ENCODE peak calls at places on chromosomes 12 and 14, in five cellular contexts. U is SW 1271, T is GM23338, Y is chondrocyte, N is GM12865. P is an unnamed sample.

GRCh38 chr14:30709201-30709600 is 87.1 kb downstream of the SCFD1 start:
- DNase-seq in U (no peak), T (no peak), Y (no peak), N (no peak), P (no peak)

GRCh38 chr14:92984082-92984788 is 61.3 kb downstream of the CHGA start:
- DNase-seq in U (no peak), T (no peak), Y (peak; percentile 21), N (peak; percentile 31), P (no peak)

GRCh38 chr14:75224561-75224960 is 48.1 kb upstream of the TMED10 start:
- DNase-seq in U (no peak), T (no peak), Y (no peak), N (no peak), P (no peak)

GRCh38 chr12:100356646-100357223 is at the start of gene SLC17A8:
- DNase-seq in U (no peak), T (peak; percentile 77), Y (no peak), N (no peak), P (no peak)

GRCh38 chr12:1367731-1368285 is 226.6 kb downstream of the FBXL14 start:
- DNase-seq in U (no peak), T (no peak), Y (no peak), N (no peak), P (peak; percentile 63)

GRCh38 chr12:79252358-79253075 is 387.9 kb downstream of the SYT1 start:
- DNase-seq in U (no peak), T (no peak), Y (no peak), N (no peak), P (peak; percentile 28)

GRCh38 chr14:77458249-77458950 is 507 bp downstream of the AHSA1 start:
- DNase-seq in U (peak; percentile 35), T (peak; percentile 65), Y (no peak), N (peak; percentile 49), P (peak; percentile 3)

GRCh38 chr12:71312767-71313375 is 126.7 kb upstream of the LGR5 start:
- DNase-seq in U (no peak), T (no peak), Y (no peak), N (no peak), P (peak; percentile 87)

GRCh38 chr14:61120576-61120975 is 139.5 kb downstream of the SLC38A6 start:
- DNase-seq in U (no peak), T (no peak), Y (no peak), N (peak; percentile 50), P (no peak)

GRCh38 chr14:35878272-35879140 is 52.4 kb downstream of the BRMS1L start:
- DNase-seq in U (peak; percentile 37), T (no peak), Y (no peak), N (no peak), P (peak; percentile 81)

GRCh38 chr14:99233222-99234035 is 38.6 kb downstream of the BCL11B start:
- DNase-seq in U (no peak), T (no peak), Y (peak; percentile 55), N (no peak), P (no peak)

GRCh38 chr12:65972149-65972548 is 147.9 kb downstream of the HMGA2 start:
- DNase-seq in U (no peak), T (no peak), Y (no peak), N (no peak), P (no peak)

P was measured in renal cortical epithelial cell.